ENCODE peak calls at places on chromosomes 7 and 10, in nine cellular contexts. V is thyroid gland, H is suprapubic skin, C is Peyer's patch, X is spleen, W is esophagus muscularis mucosa, Q is gastrocnemius medialis, R is heart left ventricle, D is ovary. A is an unnamed sample.
A peak's percentile ranks its signal among the peaks of the same experiment; 100 is the strongest.

GRCh38 chr7:36911788-36912187 is 187.5 kb upstream of the AOAH start:
- DNase-seq in V (no peak), H (no peak), C (no peak), X (no peak), W (no peak), Q (no peak), R (no peak), D (no peak), A (no peak)

GRCh38 chr7:80372415-80372814 is 139.4 kb downstream of the GNAT3 start:
- DNase-seq in V (no peak), H (no peak), C (no peak), X (no peak), W (no peak), Q (no peak), R (no peak), D (no peak), A (no peak)

GRCh38 chr7:44524811-44525388 is 16.2 kb downstream of the NPC1L1 start:
- DNase-seq in V (no peak), H (no peak), C (no peak), X (no peak), W (no peak), Q (no peak), R (no peak), D (no peak), A (no peak)

GRCh38 chr10:11823122-11823988 is at the start of gene PROSER2:
- DNase-seq in V (peak; percentile 63), H (peak; percentile 64), C (peak; percentile 59), X (peak; percentile 79), W (no peak), Q (no peak), R (no peak), D (peak; percentile 71), A (no peak)

GRCh38 chr7:18680576-18680975 is 185.0 kb downstream of the HDAC9 start:
- DNase-seq in V (no peak), H (no peak), C (no peak), X (no peak), W (no peak), Q (no peak), R (no peak), D (no peak), A (no peak)

GRCh38 chr7:157795631-157796030 is 458.8 kb downstream of the DNAJB6 start:
- DNase-seq in V (no peak), H (no peak), C (no peak), X (no peak), W (no peak), Q (no peak), R (no peak), D (no peak), A (no peak)

GRCh38 chr10:89122431-89123066 is 84.6 kb downstream of the CH25H start:
- DNase-seq in V (no peak), H (no peak), C (no peak), X (no peak), W (no peak), Q (no peak), R (no peak), D (no peak), A (peak; percentile 16)

GRCh38 chr7:78139335-78139734 is 340.8 kb downstream of the PHTF2 start:
- DNase-seq in V (no peak), H (no peak), C (no peak), X (no peak), W (no peak), Q (no peak), R (no peak), D (no peak), A (peak; percentile 21)

GRCh38 chr10:80506189-80506575 is 31.5 kb upstream of the SH2D4B start:
- DNase-seq in V (no peak), H (peak; percentile 11), C (no peak), X (no peak), W (no peak), Q (no peak), R (no peak), D (no peak), A (no peak)

GRCh38 chr7:17654940-17655339 is 285.4 kb downstream of the SNX13 start:
- DNase-seq in V (no peak), H (no peak), C (no peak), X (no peak), W (no peak), Q (no peak), R (no peak), D (no peak), A (no peak)

GRCh38 chr10:118798186-118798811 is 43.5 kb upstream of the CACUL1 start:
- DNase-seq in V (no peak), H (no peak), C (peak; percentile 51), X (no peak), W (no peak), Q (peak; percentile 17), R (no peak), D (no peak), A (peak; percentile 33)

GRCh38 chr10:24723386-24723787 is 300 bp downstream of the ARHGAP21 start:
- DNase-seq in V (peak; percentile 56), H (no peak), C (peak; percentile 73), X (peak; percentile 87), W (no peak), Q (no peak), R (no peak), D (no peak), A (peak; percentile 49)

GRCh38 chr7:17660116-17660515 is 280.2 kb downstream of the SNX13 start:
- DNase-seq in V (no peak), H (no peak), C (no peak), X (no peak), W (no peak), Q (no peak), R (no peak), D (no peak), A (no peak)

GRCh38 chr10:6108631-6109443 is 20.0 kb downstream of the RBM17 start:
- DNase-seq in V (peak; percentile 37), H (no peak), C (no peak), X (no peak), W (no peak), Q (no peak), R (no peak), D (no peak), A (peak; percentile 24)

GRCh38 chr10:60253490-60253889 is 136.2 kb downstream of the ANK3 start:
- DNase-seq in V (no peak), H (no peak), C (no peak), X (no peak), W (no peak), Q (no peak), R (no peak), D (no peak), A (no peak)

GRCh38 chr10:43059336-43059720 is 17.5 kb upstream of the RET start:
- DNase-seq in V (no peak), H (no peak), C (no peak), X (peak; percentile 9), W (no peak), Q (no peak), R (peak; percentile 30), D (no peak), A (no peak)

GRCh38 chr10:43047288-43047970 is 29.4 kb upstream of the RET start:
- DNase-seq in V (no peak), H (no peak), C (no peak), X (no peak), W (no peak), Q (no peak), R (peak; percentile 43), D (no peak), A (peak; percentile 1)

GRCh38 chr10:124542336-124542735 is 80.7 kb downstream of the LHPP start:
- DNase-seq in V (no peak), H (no peak), C (no peak), X (no peak), W (no peak), Q (no peak), R (no peak), D (no peak), A (no peak)

GRCh38 chr10:91642831-91643692 is 10.2 kb upstream of the PPP1R3C start:
- DNase-seq in V (no peak), H (no peak), C (no peak), X (no peak), W (no peak), Q (no peak), R (no peak), D (no peak), A (no peak)

GRCh38 chr10:88288621-88289059 is 294.5 kb downstream of the RNLS start:
- DNase-seq in V (no peak), H (no peak), C (no peak), X (no peak), W (no peak), Q (no peak), R (no peak), D (no peak), A (no peak)

DNA sequence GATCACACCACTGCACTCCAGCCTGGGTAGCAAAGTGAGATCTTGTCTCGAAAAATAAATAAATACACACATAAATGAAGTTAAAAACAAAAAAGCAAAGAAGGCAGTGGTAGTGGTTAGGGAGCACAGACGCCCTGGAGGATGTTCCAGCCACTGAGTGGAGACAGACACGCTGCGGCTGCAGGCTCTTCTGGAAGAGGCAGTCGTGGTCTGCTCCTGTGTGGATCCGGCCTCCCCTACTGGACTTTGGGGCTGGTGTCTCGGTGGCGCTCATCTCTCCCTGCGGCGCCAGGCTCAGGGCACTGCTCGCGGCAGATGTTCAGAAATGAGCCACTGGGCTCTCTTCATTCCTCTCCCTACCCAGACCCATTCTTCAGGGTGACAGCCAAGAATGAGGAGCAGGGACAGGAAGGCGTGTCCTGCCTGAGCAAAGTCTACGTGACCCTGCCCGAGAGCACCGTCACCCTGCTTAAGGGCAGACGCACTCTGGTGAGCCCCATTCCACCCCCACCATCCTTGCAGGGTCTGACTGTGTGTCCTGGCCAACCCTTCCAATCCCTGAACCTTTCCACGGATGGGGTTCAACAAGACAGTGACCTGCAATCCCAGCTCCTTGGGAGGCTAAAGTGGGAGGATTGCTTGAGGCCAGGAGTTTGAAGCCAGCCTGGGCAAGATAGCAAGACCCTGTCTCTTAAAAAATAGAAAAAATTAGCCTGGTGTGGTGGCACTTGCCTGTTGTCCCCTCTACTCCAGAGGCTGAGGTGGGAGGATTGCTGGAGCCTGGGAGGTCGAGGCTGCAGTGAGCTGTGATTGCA is 26.2 kb downstream of the ZAN start:
- DNase-seq in V (no peak), H (no peak), C (no peak), X (no peak), W (no peak), Q (no peak), R (no peak), D (no peak), A (no peak)
- TF ChIP-seq CTCF in V (no peak), H (no peak), C (no peak), X (no peak), W (no peak), Q (no peak), R (no peak), D (no peak), A (no peak)

GRCh38 chr7:103348959-103349358 is 1.5 kb downstream of the PSMC2 start:
- DNase-seq in V (no peak), H (no peak), C (no peak), X (no peak), W (no peak), Q (no peak), R (no peak), D (no peak), A (no peak)
- H3K4me1 ChIP-seq in V (peaks cover 27% of the 10 kb centered on the region), H (peaks cover 46% of the 10 kb centered on the region), C (no peaks in the 10 kb centered on the region), X (peaks cover 73% of the 10 kb centered on the region), W (peaks cover 47% of the 10 kb centered on the region), Q (peaks cover 68% of the 10 kb centered on the region), R (peaks cover 54% of the 10 kb centered on the region), D (peaks cover 3% of the 10 kb centered on the region), A (peaks cover 45% of the 10 kb centered on the region)

GRCh38 chr7:128044064-128044463 is 12.8 kb upstream of the LRRC4 start:
- DNase-seq in V (no peak), H (no peak), C (no peak), X (no peak), W (no peak), Q (no peak), R (no peak), D (no peak), A (no peak)
- TF ChIP-seq POLR2A in V (no peak), H (no peak), C (no peak), X (no peak), W (no peak), Q (no peak), R (no peak), D (no peak), A (no peak)

GRCh38 chr7:86454753-86455152 is 189.0 kb upstream of the GRM3 start:
- DNase-seq in V (no peak), H (no peak), C (no peak), X (no peak), W (no peak), Q (no peak), R (no peak), D (no peak), A (no peak)
- TF ChIP-seq CTCF in V (no peak), H (no peak), C (no peak), X (no peak), W (no peak), Q (no peak), R (no peak), D (no peak), A (no peak)

A was measured in adrenal gland.